ENCODE peak calls at places on chromosomes 2 and 18, in seven cellular contexts. I, B, W, V, X, N and L are unnamed samples.
A peak's percentile ranks its signal among the peaks of the same experiment; 100 is the strongest.

GRCh38 chr18:58761970-58762780 is 90.9 kb downstream of the MALT1 start:
- DNase-seq in V (no peak), X (no peak), B (no peak), N (no peak), I (no peak), W (no peak), L (peak; percentile 73)

GRCh38 chr2:19819097-19820065 is 82.4 kb downstream of the TTC32 start:
- DNase-seq in B (no peak), V (no peak), N (no peak), W (no peak), I (no peak), X (peak; percentile 51), L (no peak)

GRCh38 chr2:47310801-47311560 is 92.0 kb upstream of the MSH2 start:
- DNase-seq in V (peak; percentile 56), B (peak; percentile 96), N (no peak), W (no peak), I (no peak), X (no peak), L (no peak)

GRCh38 chr2:203809084-203809521 is 58.5 kb upstream of the CTLA4 start:
- DNase-seq in I (no peak), W (no peak), B (no peak), X (no peak), N (no peak), V (no peak), L (no peak)

GRCh38 chr2:159971365-159972122 is 90.9 kb downstream of the PLA2R1 start:
- DNase-seq in V (no peak), X (no peak), I (no peak), W (no peak), N (no peak), B (no peak), L (no peak)

GRCh38 chr2:135744761-135745314 is 3.2 kb downstream of the UBXN4 start:
- DNase-seq in V (no peak), N (no peak), W (peak; percentile 35), I (no peak), B (no peak), X (peak; percentile 40), L (peak; percentile 21)

GRCh38 chr2:188338463-188338862 is 46.8 kb downstream of the GULP1 start:
- DNase-seq in W (no peak), N (no peak), I (no peak), X (no peak), V (no peak), B (no peak), L (no peak)

GRCh38 chr2:170878505-170878904 is 50.5 kb upstream of the GORASP2 start:
- DNase-seq in I (peak; percentile 14), N (no peak), X (no peak), B (no peak), V (no peak), W (peak; percentile 13), L (no peak)

GRCh38 chr2:155546715-155547555 is 785.6 kb downstream of the NR4A2 start:
- DNase-seq in W (peak; percentile 3), N (no peak), X (peak; percentile 2), V (no peak), B (no peak), I (no peak), L (no peak)

GRCh38 chr2:30200875-30201274 is 30.5 kb upstream of the LBH start:
- DNase-seq in W (no peak), V (no peak), B (no peak), I (no peak), N (no peak), X (no peak), L (no peak)

GRCh38 chr2:73260338-73260984 is 23.8 kb downstream of the FBXO41 start:
- DNase-seq in X (peak; percentile 78), I (no peak), V (no peak), N (no peak), B (no peak), W (peak; percentile 53), L (no peak)

GRCh38 chr2:86290596-86291327 is 46.7 kb downstream of the REEP1 start:
- DNase-seq in I (no peak), X (no peak), V (no peak), W (no peak), N (no peak), B (peak; percentile 36), L (peak; percentile 62)

GRCh38 chr2:142585785-142586184 is 291.7 kb upstream of the KYNU start:
- DNase-seq in X (no peak), N (no peak), B (no peak), W (no peak), V (no peak), I (no peak), L (no peak)

GRCh38 chr2:108621689-108622681 is 87.7 kb downstream of the LIMS1 start:
- DNase-seq in X (no peak), W (peak; percentile 30), N (no peak), B (no peak), V (no peak), I (no peak), L (no peak)

GRCh38 chr2:72033636-72034035 is 114.0 kb downstream of the CYP26B1 start:
- DNase-seq in B (no peak), I (no peak), N (no peak), W (no peak), V (no peak), X (no peak), L (peak; percentile 18)

GRCh38 chr2:85222792-85223191 is 89.6 kb downstream of the TCF7L1 start:
- DNase-seq in N (no peak), X (no peak), B (no peak), V (no peak), W (no peak), I (no peak), L (peak; percentile 12)

GRCh38 chr2:1940660-1941059 is 196.3 kb upstream of the PXDN start:
- DNase-seq in X (no peak), B (no peak), I (no peak), W (no peak), V (no peak), N (no peak), L (no peak)

GRCh38 chr18:51135361-51135760 is 62.1 kb downstream of the MEX3C start:
- DNase-seq in V (no peak), I (no peak), B (no peak), N (no peak), X (peak; percentile 25), W (no peak), L (no peak)

GRCh38 chr2:233832869-233833812 is 21.2 kb downstream of the HJURP start:
- DNase-seq in V (no peak), X (peak; percentile 67), N (no peak), I (no peak), W (peak; percentile 74), B (no peak), L (peak; percentile 81)

GRCh38 chr18:59742325-59743111 is 45.3 kb upstream of the CCBE1 start:
- DNase-seq in B (no peak), I (no peak), X (no peak), N (no peak), V (no peak), W (no peak), L (no peak)

GRCh38 chr2:169354244-169354643 is 8.1 kb downstream of the LRP2 start:
- DNase-seq in V (no peak), I (no peak), X (no peak), N (no peak), B (no peak), W (no peak), L (no peak)

GRCh38 chr2:39665811-39666488 is at the start of gene TMEM178A:
- DNase-seq in I (peak; percentile 29), N (peak; percentile 8), X (peak; percentile 43), W (no peak), B (no peak), V (no peak), L (no peak)

GRCh38 chr2:168515502-168515901 is 59.4 kb downstream of the CERS6 start:
- DNase-seq in N (no peak), W (peak; percentile 49), B (peak; percentile 44), X (no peak), V (no peak), I (no peak), L (no peak)

GRCh38 chr18:48663931-48664847 is 125.4 kb downstream of the CTIF start:
- DNase-seq in I (peak; percentile 75), B (peak; percentile 63), V (no peak), W (peak; percentile 49), X (peak; percentile 56), N (peak; percentile 14), L (peak; percentile 36)

GRCh38 chr18:10205136-10205535 is 249.3 kb upstream of the APCDD1 start:
- DNase-seq in B (no peak), X (no peak), V (no peak), I (no peak), N (no peak), W (no peak), L (no peak)

GRCh38 chr2:19890104-19890503 is 11.7 kb downstream of the TTC32 start:
- DNase-seq in I (no peak), X (no peak), B (no peak), W (no peak), V (no peak), N (no peak), L (no peak)

GRCh38 chr18:8153887-8154583 is 455.2 kb upstream of the RAB12 start:
- DNase-seq in W (peak; percentile 38), V (no peak), N (no peak), X (no peak), I (no peak), B (no peak), L (no peak)

GRCh38 chr2:173545364-173545734 is 190.7 kb downstream of the CDCA7 start:
- DNase-seq in I (no peak), X (no peak), B (no peak), W (peak; percentile 86), N (no peak), V (no peak), L (no peak)

GRCh38 chr2:181658444-181658843 is 1.5 kb upstream of the CERKL start:
- DNase-seq in B (no peak), I (no peak), N (no peak), V (no peak), X (no peak), W (no peak), L (no peak)

GRCh38 chr2:30268296-30268871 is 37.0 kb downstream of the LBH start:
- DNase-seq in V (no peak), N (no peak), I (no peak), B (no peak), X (no peak), W (no peak), L (peak; percentile 67)

GRCh38 chr2:28055325-28055970 is 164.9 kb downstream of the BABAM2 start:
- DNase-seq in V (no peak), B (no peak), N (no peak), W (no peak), I (no peak), X (no peak), L (no peak)

GRCh38 chr2:195660265-195660890 is 3.4 kb downstream of the SLC39A10 start:
- DNase-seq in X (peak; percentile 35), N (peak; percentile 69), V (peak; percentile 56), I (no peak), B (peak; percentile 59), W (peak; percentile 82), L (peak; percentile 81)

GRCh38 chr2:203014456-203015199 is at the start of gene NBEAL1:
- DNase-seq in W (peak; percentile 97), V (peak; percentile 99), B (peak; percentile 98), I (peak; percentile 75), N (peak; percentile 98), X (peak; percentile 96), L (peak; percentile 99)

GRCh38 chr2:222448806-222449205 is 24.5 kb downstream of the SGPP2 start:
- DNase-seq in B (no peak), W (no peak), V (no peak), X (peak; percentile 24), N (no peak), I (no peak), L (no peak)

GRCh38 chr2:37224063-37224462 is 7.3 kb downstream of the CEBPZ start:
- DNase-seq in V (no peak), N (no peak), W (no peak), I (no peak), B (no peak), X (no peak), L (no peak)

GRCh38 chr2:66940082-66940481 is 457.1 kb upstream of the ETAA1 start:
- DNase-seq in X (no peak), B (no peak), N (no peak), V (no peak), W (no peak), I (no peak), L (no peak)